ENCODE peak calls at places on chromosomes 12 and 14, in eight cellular contexts. L, S, F, U, C, A, T and K are unnamed samples.

GRCh38 chr12:5064913-5065490 is 21.3 kb downstream of the KCNA5 start:
- DNase-seq in S (no peak), T (no peak), C (no peak), L (no peak), F (no peak), A (no peak), U (no peak), K (no peak)

GRCh38 chr14:34872822-34873590 is 2.2 kb downstream of the BAZ1A start:
- DNase-seq in A (no peak), C (peak), U (peak), S (peak), T (peak), F (no peak), L (peak), K (peak)

GRCh38 chr12:44765796-44766195 is 110.3 kb downstream of the NELL2 start:
- DNase-seq in T (no peak), C (no peak), S (no peak), U (no peak), A (no peak), L (no peak), F (no peak), K (no peak)

GRCh38 chr12:63844391-63845341 is at the start of gene SRGAP1:
- DNase-seq in U (peak), S (no peak), T (peak), L (no peak), F (no peak), A (peak), C (peak), K (peak)

GRCh38 chr14:51726166-51726899 is 74.6 kb downstream of the FRMD6 start:
- DNase-seq in A (no peak), T (no peak), L (no peak), C (no peak), F (no peak), S (no peak), U (no peak), K (no peak)

GRCh38 chr14:69059658-69060648 is 80.9 kb upstream of the ACTN1 start:
- DNase-seq in S (peak), T (no peak), A (no peak), U (no peak), C (no peak), L (no peak), F (no peak), K (no peak)

GRCh38 chr14:104977008-104977680 is 1.0 kb downstream of the AHNAK2 start:
- DNase-seq in U (no peak), A (no peak), S (no peak), L (no peak), C (no peak), T (no peak), F (no peak), K (no peak)

GRCh38 chr12:106918746-106919145 is 37.0 kb upstream of the TMEM263 start:
- DNase-seq in F (no peak), A (no peak), U (peak), T (peak), L (no peak), S (peak), C (no peak), K (no peak)